ENCODE peak calls at places on chromosome 17, in seven cellular contexts. T is sciatic nerve, O is fibroblast of gingiva, W is EL, Q is fibroblast of lung, N is C1 segment of cervical spinal cord, M is activated T-cell treated with anti-CD3 and anti-CD28 coated beads for 1 hour. K is an unnamed sample.

GRCh38 chr17:32876414-32877163 is at the start of gene MYO1D:
- DNase-seq in T (peak), O (no peak), W (peak), Q (no peak), N (peak), M (peak), K (peak)

GRCh38 chr17:36827056-36827455 is 110.2 kb upstream of the LHX1 start:
- DNase-seq in T (no peak), O (no peak), W (no peak), Q (no peak), N (no peak), M (no peak), K (no peak)

GRCh38 chr17:15882777-15883176 is 62.2 kb upstream of the ADORA2B start:
- DNase-seq in T (no peak), O (no peak), W (no peak), Q (no peak), N (no peak), M (no peak), K (no peak)

GRCh38 chr17:82678265-82678891 is 20.1 kb downstream of the RAB40B start:
- DNase-seq in T (no peak), O (no peak), W (no peak), Q (no peak), N (no peak), M (no peak), K (no peak)

GRCh38 chr17:58710948-58711552 is 18.6 kb downstream of the RAD51C start:
- DNase-seq in T (no peak), O (peak), W (peak), Q (peak), N (no peak), M (peak), K (no peak)

GRCh38 chr17:78806451-78806850 is 24.4 kb upstream of the CYTH1 start:
- DNase-seq in T (no peak), O (no peak), W (no peak), Q (no peak), N (no peak), M (no peak), K (no peak)

GRCh38 chr17:13421581-13421980 is 180.1 kb downstream of the HS3ST3A1 start:
- DNase-seq in T (no peak), O (no peak), W (no peak), Q (no peak), N (no peak), M (no peak), K (no peak)

GRCh38 chr17:28684963-28685362 is 23.0 kb downstream of the SUPT6H start:
- DNase-seq in T (no peak), O (peak), W (peak), Q (peak), N (peak), M (no peak), K (no peak)

GRCh38 chr17:50129303-50129945 is 536 bp downstream of the SAMD14 start:
- DNase-seq in T (peak), O (peak), W (peak), Q (peak), N (peak), M (peak), K (no peak)

GRCh38 chr17:33647976-33648375 is 354.9 kb upstream of the ASIC2 start:
- DNase-seq in T (no peak), O (no peak), W (no peak), Q (peak), N (no peak), M (no peak), K (no peak)